ENCODE peak calls at places on chromosomes 11 and 22, in nine cellular contexts. I is stimulated activated CD4-positive, alpha-beta T cell treated with anti-CD3 and anti-CD28 coated beads, Interleukin-4, amount 100 ng/mL, for 24 hours; Y is HT1080; X is osteoblast; D is fibroblast of lung; Z is effector memory CD8-positive, alpha-beta T cell; V is Calu3; E is T-helper 1 cell; R is T-helper 22 cell. Q is an unnamed sample.

GRCh38 chr11:119800171-119800570 is 71.2 kb upstream of the NECTIN1 start:
- DNase-seq in V (no peak), I (no peak), E (no peak), R (no peak), X (no peak), Z (no peak), Y (no peak), D (no peak), Q (no peak)

GRCh38 chr11:58434217-58434616 is 6.3 kb upstream of the OR5B2 start:
- DNase-seq in R (no peak), Y (no peak), I (no peak), E (no peak), Z (no peak), V (no peak), D (no peak), X (no peak), Q (no peak)

GRCh38 chr11:87405843-87406242 is 368.1 kb downstream of the TMEM135 start:
- DNase-seq in V (no peak), Z (no peak), Y (no peak), I (no peak), D (no peak), E (no peak), R (no peak), X (peak), Q (no peak)

GRCh38 chr22:42145175-42145574 is 14.6 kb upstream of the CYP2D6 start:
- DNase-seq in I (no peak), V (no peak), R (no peak), X (peak), Z (no peak), E (no peak), Y (no peak), D (no peak), Q (no peak)

GRCh38 chr11:120304526-120304925 is 20.6 kb upstream of the TLCD5 start:
- DNase-seq in V (peak), Y (peak), D (no peak), I (no peak), E (no peak), R (no peak), Z (no peak), X (no peak), Q (no peak)

GRCh38 chr11:91981995-91982394 is 242.6 kb upstream of the FAT3 start:
- DNase-seq in D (peak), X (peak), E (no peak), R (no peak), Y (peak), V (peak), I (no peak), Z (no peak), Q (peak)

GRCh38 chr22:35582861-35583670 is 34.1 kb downstream of the MB start:
- DNase-seq in I (peak), D (peak), E (peak), R (peak), Y (peak), X (peak), V (peak), Z (peak), Q (peak)

GRCh38 chr22:49734390-49734789 is 93.3 kb downstream of the BRD1 start:
- DNase-seq in V (no peak), Z (no peak), Y (no peak), X (no peak), D (no peak), I (no peak), E (no peak), R (no peak), Q (no peak)

GRCh38 chr11:134226806-134227325 is 2.4 kb downstream of the VPS26B start:
- DNase-seq in Z (no peak), D (no peak), E (no peak), X (peak), Y (no peak), I (no peak), V (no peak), R (no peak), Q (no peak)

GRCh38 chr22:23688571-23688970 is 2.2 kb upstream of the RGL4 start:
- DNase-seq in Z (no peak), D (no peak), I (no peak), R (no peak), X (no peak), V (no peak), E (no peak), Y (no peak), Q (no peak)

GRCh38 chr22:24583972-24584790 is 8.7 kb downstream of the LRRC75B start:
- DNase-seq in R (no peak), I (no peak), Y (no peak), D (no peak), X (peak), V (no peak), Z (no peak), E (no peak), Q (no peak)

GRCh38 chr11:7575841-7576451 is 62.1 kb downstream of the PPFIBP2 start:
- DNase-seq in D (no peak), V (peak), X (no peak), Z (no peak), R (no peak), Y (no peak), I (no peak), E (no peak), Q (no peak)

GRCh38 chr11:77471520-77472234 is 2.2 kb downstream of the PAK1 start:
- DNase-seq in V (peak), Z (peak), X (no peak), E (no peak), D (peak), Y (no peak), R (no peak), I (no peak), Q (no peak)

GRCh38 chr11:96218901-96219300 is 124.1 kb downstream of the MAML2 start:
- DNase-seq in Z (no peak), E (no peak), V (no peak), I (no peak), Y (no peak), D (no peak), R (no peak), X (no peak), Q (no peak)

GRCh38 chr11:61694971-61695706 is 14.9 kb downstream of the DAGLA start:
- DNase-seq in V (peak), E (no peak), R (no peak), Y (no peak), X (peak), D (no peak), Z (no peak), I (no peak), Q (no peak)

Q was measured in astrocyte of the spinal cord.